ENCODE peak calls at places on chromosome 11, in six cellular contexts. P is neural progenitor cell, Q is choroid plexus epithelial cell, K is body of pancreas, X is sigmoid colon, R is WTC11. L is an unnamed sample.

GRCh38 chr11:62542111-62542745 is 4.4 kb downstream of the AHNAK start:
- DNase-seq in P (no peak), Q (no peak), K (no peak), X (no peak), R (peak; percentile 33), L (no peak)

GRCh38 chr11:66676279-66676919 is 1.3 kb downstream of the RBM4B start:
- DNase-seq in P (no peak), Q (no peak), K (no peak), X (no peak), R (no peak), L (no peak)

GRCh38 chr11:34630544-34630943 is 9.7 kb downstream of the EHF start:
- DNase-seq in P (no peak), Q (no peak), K (no peak), X (no peak), R (no peak), L (no peak)

GRCh38 chr11:69401715-69402114 is 79.7 kb upstream of the LINC01488 start:
- DNase-seq in P (no peak), Q (no peak), K (no peak), X (no peak), R (no peak), L (no peak)

GRCh38 chr11:68948496-68948895 is 32.3 kb downstream of the MRGPRD start:
- DNase-seq in P (no peak), Q (no peak), K (no peak), X (no peak), R (no peak), L (no peak)

GRCh38 chr11:1560618-1561251 is 11.3 kb downstream of the DUSP8 start:
- DNase-seq in P (no peak), Q (no peak), K (no peak), X (no peak), R (no peak), L (no peak)

GRCh38 chr11:91243630-91244029 is 981.0 kb upstream of the FAT3 start:
- DNase-seq in P (no peak), Q (peak; percentile 75), K (no peak), X (no peak), R (no peak), L (no peak)

GRCh38 chr11:14908214-14908880 is 16.3 kb upstream of the CYP2R1 start:
- DNase-seq in P (peak; percentile 61), Q (peak; percentile 76), K (peak; percentile 40), X (no peak), R (no peak), L (no peak)

GRCh38 chr11:27396259-27396839 is 33.3 kb upstream of the CCDC34 start:
- DNase-seq in P (no peak), Q (no peak), K (no peak), X (no peak), R (no peak), L (no peak)

GRCh38 chr11:32034149-32034548 is 56.7 kb upstream of the RCN1 start:
- DNase-seq in P (no peak), Q (peak; percentile 97), K (no peak), X (no peak), R (no peak), L (no peak)

GRCh38 chr11:17852246-17852645 is 117.7 kb downstream of the KCNC1 start:
- DNase-seq in P (no peak), Q (no peak), K (no peak), X (no peak), R (no peak), L (no peak)

GRCh38 chr11:79110796-79111195 is 330.0 kb downstream of the TENM4 start:
- DNase-seq in P (no peak), Q (no peak), K (no peak), X (no peak), R (no peak), L (no peak)

GRCh38 chr11:76588455-76589325 is 81.9 kb downstream of the LRRC32 start:
- DNase-seq in P (no peak), Q (peak; percentile 53), K (no peak), X (peak; percentile 85), R (no peak), L (no peak)

GRCh38 chr11:56188602-56189001 is 12.2 kb downstream of the OR5J2 start:
- DNase-seq in P (no peak), Q (no peak), K (no peak), X (no peak), R (no peak), L (no peak)

GRCh38 chr11:6351782-6352181 is 31.5 kb upstream of the CAVIN3 start:
- DNase-seq in P (no peak), Q (no peak), K (no peak), X (no peak), R (no peak), L (no peak)

GRCh38 chr11:1382831-1383607 is 6.7 kb upstream of the BRSK2 start:
- DNase-seq in P (peak; percentile 81), Q (peak; percentile 65), K (peak; percentile 84), X (peak; percentile 94), R (peak; percentile 67), L (peak; percentile 78)

GRCh38 chr11:31757245-31757835 is 53.8 kb downstream of the PAX6 start:
- DNase-seq in P (no peak), Q (no peak), K (no peak), X (no peak), R (no peak), L (no peak)

GRCh38 chr11:119318240-119319135 is 1.6 kb upstream of the MCAM start:
- DNase-seq in P (peak; percentile 57), Q (peak; percentile 71), K (peak; percentile 45), X (peak; percentile 87), R (no peak), L (no peak)

GRCh38 chr11:2932850-2933251 is 3.6 kb upstream of the PHLDA2 start:
- DNase-seq in P (no peak), Q (peak; percentile 70), K (peak; percentile 14), X (peak; percentile 60), R (no peak), L (peak; percentile 60)

GRCh38 chr11:18245396-18245795 is 3.1 kb downstream of the SAA2 start:
- DNase-seq in P (no peak), Q (no peak), K (no peak), X (no peak), R (no peak), L (no peak)

GRCh38 chr11:14582835-14583234 is 60.8 kb upstream of the PDE3B start:
- DNase-seq in P (no peak), Q (peak; percentile 13), K (no peak), X (no peak), R (no peak), L (no peak)

GRCh38 chr11:72038491-72038890 is 39.8 kb downstream of the IL18BP start:
- DNase-seq in P (no peak), Q (peak; percentile 82), K (peak; percentile 43), X (peak; percentile 94), R (no peak), L (no peak)

GRCh38 chr11:110219011-110219785 is 77.2 kb downstream of the RDX start:
- DNase-seq in P (no peak), Q (no peak), K (no peak), X (no peak), R (no peak), L (no peak)

GRCh38 chr11:112694813-112695212 is 266.4 kb upstream of the NCAM1 start:
- DNase-seq in P (no peak), Q (peak; percentile 10), K (no peak), X (no peak), R (no peak), L (no peak)

GRCh38 chr11:57668467-57668890 is 565 bp downstream of the ZDHHC5 start:
- DNase-seq in P (no peak), Q (no peak), K (no peak), X (no peak), R (no peak), L (no peak)

GRCh38 chr11:34050536-34050935 is 995 bp upstream of the CAPRIN1 start:
- DNase-seq in P (no peak), Q (peak; percentile 55), K (no peak), X (no peak), R (no peak), L (no peak)

GRCh38 chr11:88355887-88356286 is 18.4 kb upstream of the CTSC start:
- DNase-seq in P (no peak), Q (no peak), K (no peak), X (no peak), R (no peak), L (no peak)

GRCh38 chr11:121592708-121593107 is 139.9 kb upstream of the SORL1-AS1 start:
- DNase-seq in P (no peak), Q (no peak), K (no peak), X (no peak), R (no peak), L (no peak)

GRCh38 chr11:40401132-40401853 is 1058.2 kb downstream of the LRRC4C start:
- DNase-seq in P (no peak), Q (no peak), K (no peak), X (no peak), R (no peak), L (no peak)
- TF ChIP-seq CTCF in P (no peak), Q (peak; percentile 20), K (no peak), X (no peak), R (no peak), L (no peak)

GRCh38 chr11:124934862-124935547 is 842 bp downstream of the HEPACAM start:
- DNase-seq in P (no peak), Q (peak; percentile 95), K (no peak), X (no peak), R (no peak), L (no peak)
- TF ChIP-seq CTCF in P (peak; percentile 18), Q (peak; percentile 36), K (no peak), X (no peak), R (no peak), L (no peak)

GRCh38 chr11:8757533-8757932 is 74.9 kb downstream of the RPL27A start:
- DNase-seq in P (no peak), Q (no peak), K (no peak), X (peak; percentile 54), R (no peak), L (no peak)

GRCh38 chr11:8757047-8757446 is 74.5 kb downstream of the RPL27A start:
- DNase-seq in P (no peak), Q (no peak), K (no peak), X (peak; percentile 22), R (no peak), L (no peak)

GRCh38 chr11:8758619-8759169 is 76.1 kb downstream of the RPL27A start:
- DNase-seq in P (no peak), Q (no peak), K (no peak), X (peak; percentile 57), R (no peak), L (no peak)

GRCh38 chr11:8756201-8756600 is 73.6 kb downstream of the RPL27A start:
- DNase-seq in P (no peak), Q (no peak), K (peak; percentile 45), X (peak; percentile 61), R (no peak), L (no peak)

DNA sequence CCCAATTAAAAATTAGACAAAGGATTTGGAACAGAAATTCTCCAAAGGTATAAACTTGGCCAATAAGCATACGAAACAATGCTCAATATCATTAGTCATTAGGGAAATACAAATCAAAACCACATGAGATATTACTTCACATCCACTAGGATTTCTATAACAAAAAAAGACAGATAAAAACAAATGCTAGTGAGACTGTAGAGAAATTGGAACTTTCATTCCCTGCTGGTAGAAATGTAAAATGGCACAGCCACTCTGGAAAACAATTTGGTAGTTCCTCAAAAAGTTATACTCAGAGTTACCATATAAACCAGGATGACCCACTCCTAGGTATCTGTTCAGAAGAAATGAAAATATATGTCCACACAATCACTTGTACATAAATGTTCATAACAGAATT is 71.6 kb downstream of the RPL27A start:
- DNase-seq in P (no peak), Q (no peak), K (no peak), X (no peak), R (no peak), L (no peak)
- TF ChIP-seq CTCF in P (no peak), Q (peak; percentile 31), K (no peak), X (no peak), R (no peak), L (no peak)

GRCh38 chr11:97617031-97617430 is 1227.2 kb downstream of the JRKL start:
- DNase-seq in P (no peak), Q (peak; percentile 14), K (no peak), X (no peak), R (no peak), L (no peak)
- TF ChIP-seq CTCF in P (no peak), Q (no peak), K (no peak), X (no peak), R (no peak), L (no peak)

GRCh38 chr11:64305691-64306562 is 603 bp downstream of the ESRRA start:
- DNase-seq in P (peak; percentile 82), Q (peak; percentile 36), K (peak; percentile 83), X (peak; percentile 85), R (peak; percentile 77), L (peak; percentile 86)
- TF ChIP-seq CTCF in P (peak; percentile 73), Q (peak; percentile 31), K (peak; percentile 26), X (no peak), R (peak; percentile 29), L (no peak)